ENCODE peak calls at places on chromosomes 16 and 17, in eight cellular contexts. A, R, G, S, V, P, W and T are unnamed samples.

GRCh38 chr16:15592324-15592723 is 50.6 kb downstream of the MARF1 start:
- DNase-seq in A (no peak), R (no peak), G (no peak), S (no peak), V (no peak), P (no peak), W (no peak), T (no peak)

GRCh38 chr17:17851603-17852002 is 14.8 kb upstream of the SREBF1 start:
- DNase-seq in A (no peak), R (no peak), G (no peak), S (no peak), V (no peak), P (no peak), W (no peak), T (no peak)

GRCh38 chr16:78884199-78884598 is 716.3 kb downstream of the MAF start:
- DNase-seq in A (no peak), R (no peak), G (no peak), S (no peak), V (no peak), P (no peak), W (no peak), T (no peak)

GRCh38 chr17:61570118-61570517 is 20.9 kb downstream of the NACA2 start:
- DNase-seq in A (no peak), R (no peak), G (peak), S (no peak), V (no peak), P (no peak), W (no peak), T (no peak)

GRCh38 chr17:56881685-56882295 is 32.1 kb downstream of the TRIM25 start:
- DNase-seq in A (no peak), R (no peak), G (no peak), S (no peak), V (no peak), P (no peak), W (no peak), T (no peak)

GRCh38 chr16:58299757-58300349 is 5.0 kb upstream of the PRSS54 start:
- DNase-seq in A (peak), R (no peak), G (peak), S (peak), V (no peak), P (no peak), W (peak), T (peak)

GRCh38 chr16:75987323-75987722 is 261.0 kb upstream of the CPHXL start:
- DNase-seq in A (no peak), R (no peak), G (no peak), S (no peak), V (no peak), P (no peak), W (no peak), T (no peak)

GRCh38 chr17:55609737-55610201 is 98.5 kb upstream of the SMIM36 start:
- DNase-seq in A (no peak), R (no peak), G (no peak), S (no peak), V (no peak), P (no peak), W (no peak), T (no peak)

GRCh38 chr17:64418506-64419339 is 28.1 kb upstream of the PECAM1 start:
- DNase-seq in A (peak), R (no peak), G (peak), S (peak), V (peak), P (no peak), W (peak), T (no peak)

GRCh38 chr16:86061318-86061695 is 162.3 kb downstream of the IRF8 start:
- DNase-seq in A (no peak), R (no peak), G (no peak), S (no peak), V (no peak), P (no peak), W (no peak), T (no peak)

GRCh38 chr17:41785091-41785875 is 1.2 kb downstream of the JUP start:
- DNase-seq in A (peak), R (no peak), G (no peak), S (peak), V (peak), P (no peak), W (no peak), T (peak)

GRCh38 chr17:52383493-52384100 is 225.1 kb upstream of the CA10 start:
- DNase-seq in A (peak), R (peak), G (peak), S (peak), V (peak), P (no peak), W (peak), T (peak)

GRCh38 chr17:7445011-7445927 is at the start of gene CHRNB1:
- DNase-seq in A (peak), R (no peak), G (peak), S (peak), V (peak), P (no peak), W (peak), T (no peak)

GRCh38 chr16:68364601-68364998 is 53.8 kb downstream of the PRMT7 start:
- DNase-seq in A (peak), R (no peak), G (no peak), S (peak), V (no peak), P (no peak), W (no peak), T (no peak)

GRCh38 chr17:19354123-19354522 is 8.4 kb downstream of the B9D1 start:
- DNase-seq in A (no peak), R (peak), G (peak), S (no peak), V (no peak), P (no peak), W (no peak), T (no peak)

GRCh38 chr16:703406-703805 is 2.2 kb downstream of the FBXL16 start:
- DNase-seq in A (no peak), R (no peak), G (no peak), S (no peak), V (no peak), P (no peak), W (no peak), T (no peak)

GRCh38 chr17:15266325-15266950 is 1.3 kb upstream of the PMP22 start:
- DNase-seq in A (no peak), R (no peak), G (no peak), S (no peak), V (no peak), P (no peak), W (no peak), T (no peak)

GRCh38 chr16:66701061-66701460 is 4.5 kb upstream of the CMTM4 start:
- DNase-seq in A (no peak), R (no peak), G (no peak), S (no peak), V (no peak), P (no peak), W (no peak), T (peak)

GRCh38 chr17:73342057-73342522 is 30.3 kb upstream of the CDC42EP4 start:
- DNase-seq in A (peak), R (no peak), G (no peak), S (no peak), V (peak), P (peak), W (no peak), T (no peak)

DNA sequence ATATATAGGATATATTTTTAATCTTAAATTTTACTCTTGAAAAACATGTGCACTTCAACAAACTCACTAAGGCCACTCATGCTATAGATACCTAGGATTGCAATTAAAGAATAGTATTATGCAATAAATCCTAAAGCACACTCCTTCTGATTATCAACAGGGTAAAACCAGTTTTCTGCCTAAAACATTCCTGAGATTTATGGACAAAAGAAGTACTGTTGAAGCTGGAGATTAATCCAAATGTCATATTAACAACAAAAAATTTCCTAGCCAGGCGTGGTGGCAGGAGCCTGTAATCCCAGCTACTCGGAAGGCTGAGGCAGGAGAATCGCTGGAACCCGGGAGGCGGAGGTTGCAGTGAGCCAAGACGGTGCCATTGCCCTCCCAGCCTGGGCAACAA is 21.4 kb downstream of the CHCT1 start:
- DNase-seq in A (no peak), R (no peak), G (no peak), S (no peak), V (no peak), P (no peak), W (no peak), T (no peak)
- TF ChIP-seq CTCF in A (no peak), R (no peak), G (no peak), S (no peak), V (no peak), P (no peak), W (no peak), T (no peak)

GRCh38 chr17:70138309-70138865 is 30.9 kb upstream of the KCNJ2 start:
- DNase-seq in A (no peak), R (no peak), G (no peak), S (no peak), V (no peak), P (no peak), W (no peak), T (no peak)

GRCh38 chr17:70136131-70136530 is 33.2 kb upstream of the KCNJ2 start:
- DNase-seq in A (no peak), R (no peak), G (no peak), S (no peak), V (no peak), P (no peak), W (no peak), T (no peak)

GRCh38 chr17:70139449-70139993 is 29.8 kb upstream of the KCNJ2 start:
- DNase-seq in A (no peak), R (no peak), G (no peak), S (no peak), V (no peak), P (no peak), W (no peak), T (no peak)

GRCh38 chr17:70134777-70135176 is 34.6 kb upstream of the KCNJ2 start:
- DNase-seq in A (no peak), R (no peak), G (no peak), S (no peak), V (no peak), P (no peak), W (no peak), T (no peak)

DNA sequence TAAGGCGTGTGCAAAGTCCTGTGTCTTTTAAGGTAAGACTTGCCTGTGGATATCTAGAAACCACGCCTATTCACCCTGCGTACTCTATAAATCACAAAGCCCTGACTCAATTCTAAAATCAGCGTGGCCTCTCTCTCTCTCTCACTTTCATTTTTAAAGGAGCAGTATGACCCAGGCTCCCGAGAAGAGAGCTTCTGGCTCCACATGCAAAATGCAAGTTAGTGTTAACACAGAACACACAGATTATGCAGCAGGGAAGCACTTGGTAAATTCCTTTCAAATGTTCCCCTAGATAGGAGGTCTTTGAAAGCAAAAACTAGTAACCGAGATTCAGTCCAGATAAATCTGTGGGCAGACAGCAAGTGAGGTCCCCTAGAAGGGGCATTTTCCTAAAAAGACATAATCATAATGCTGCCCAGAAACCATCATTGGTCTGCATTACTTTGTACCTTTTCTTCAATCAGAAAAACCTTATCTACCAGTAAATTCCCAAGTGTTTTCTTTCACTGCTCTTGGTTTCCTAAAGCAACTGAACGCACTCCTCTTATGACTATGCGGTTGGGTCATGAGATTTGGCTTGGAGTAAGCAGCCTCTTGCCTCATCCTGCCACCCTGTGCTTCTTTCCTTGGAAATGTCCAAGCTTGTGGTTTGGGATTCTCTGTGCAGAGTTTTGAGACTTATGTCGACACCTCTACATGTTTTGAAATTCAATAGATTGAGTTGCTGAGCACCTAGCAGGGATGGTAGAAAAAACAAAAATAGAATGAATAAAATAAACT is 31.7 kb upstream of the KCNJ2 start:
- DNase-seq in A (peak), R (no peak), G (no peak), S (no peak), V (no peak), P (peak), W (no peak), T (no peak)
- TF ChIP-seq REST in A (no peak), R (no peak), G (no peak), S (no peak), V (no peak), P (no peak), W (no peak), T (no peak)

GRCh38 chr17:83084214-83084613 is 4.8 kb downstream of the METRNL start:
- DNase-seq in A (no peak), R (no peak), G (no peak), S (no peak), V (no peak), P (no peak), W (no peak), T (no peak)

GRCh38 chr17:83082435-83082834 is 3.0 kb downstream of the METRNL start:
- DNase-seq in A (no peak), R (no peak), G (no peak), S (no peak), V (no peak), P (no peak), W (no peak), T (no peak)

GRCh38 chr17:83084621-83085056 is 5.2 kb downstream of the METRNL start:
- DNase-seq in A (no peak), R (no peak), G (no peak), S (no peak), V (no peak), P (no peak), W (no peak), T (no peak)

GRCh38 chr17:83082899-83083367 is 3.5 kb downstream of the METRNL start:
- DNase-seq in A (no peak), R (no peak), G (no peak), S (no peak), V (no peak), P (no peak), W (no peak), T (no peak)

GRCh38 chr17:83083368-83084201 is 4.2 kb downstream of the METRNL start:
- DNase-seq in A (peak), R (no peak), G (no peak), S (no peak), V (peak), P (no peak), W (no peak), T (peak)
- TF ChIP-seq POLR2AphosphoS5 in A (no peak), R (no peak), G (peak), S (no peak), V (peak), P (no peak), W (no peak), T (no peak)

GRCh38 chr17:29369831-29370735 is 20.1 kb upstream of the TAOK1 start:
- DNase-seq in A (peak), R (peak), G (peak), S (peak), V (peak), P (peak), W (peak), T (no peak)
- TF ChIP-seq CTCF in A (peak), R (peak), G (peak), S (peak), V (peak), P (peak), W (peak), T (peak)

GRCh38 chr17:21039839-21040575 is 2.8 kb downstream of the USP22 start:
- DNase-seq in A (peak), R (no peak), G (peak), S (peak), V (peak), P (no peak), W (peak), T (no peak)

GRCh38 chr17:21034350-21035235 is 8.2 kb downstream of the USP22 start:
- DNase-seq in A (peak), R (no peak), G (no peak), S (no peak), V (no peak), P (peak), W (no peak), T (peak)

GRCh38 chr17:21037117-21037803 is 5.6 kb downstream of the USP22 start:
- DNase-seq in A (no peak), R (no peak), G (no peak), S (no peak), V (no peak), P (no peak), W (no peak), T (no peak)

GRCh38 chr17:21033350-21033749 is 9.5 kb downstream of the USP22 start:
- DNase-seq in A (no peak), R (no peak), G (no peak), S (no peak), V (no peak), P (no peak), W (no peak), T (no peak)

DNA sequence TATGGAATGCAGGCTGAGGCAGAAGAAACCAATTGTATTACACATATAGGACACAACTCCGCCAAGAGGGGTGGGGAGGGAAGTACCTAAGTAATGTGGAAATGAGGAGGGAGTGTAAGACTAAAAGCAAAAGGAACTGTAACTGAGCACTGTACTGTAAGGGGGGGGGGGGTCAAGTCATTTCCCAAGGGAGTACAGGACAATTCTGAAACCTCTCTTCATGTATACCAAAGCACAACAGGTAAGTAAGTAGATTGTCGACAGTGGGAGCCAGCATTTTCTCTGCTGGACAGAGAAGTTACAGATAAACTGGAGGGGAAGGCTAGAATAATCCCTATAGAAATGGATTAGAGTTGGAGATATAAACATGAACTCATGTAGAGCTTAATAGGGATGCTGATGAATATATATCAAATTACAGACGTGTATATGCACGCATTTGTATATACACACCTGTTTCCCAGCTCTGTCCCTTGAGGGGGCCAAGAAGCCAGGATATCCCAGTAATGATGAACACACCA is 6.4 kb downstream of the USP22 start:
- DNase-seq in A (no peak), R (no peak), G (no peak), S (no peak), V (no peak), P (no peak), W (no peak), T (peak)
- TF ChIP-seq REST in A (no peak), R (no peak), G (no peak), S (no peak), V (no peak), P (no peak), W (no peak), T (no peak)

DNA sequence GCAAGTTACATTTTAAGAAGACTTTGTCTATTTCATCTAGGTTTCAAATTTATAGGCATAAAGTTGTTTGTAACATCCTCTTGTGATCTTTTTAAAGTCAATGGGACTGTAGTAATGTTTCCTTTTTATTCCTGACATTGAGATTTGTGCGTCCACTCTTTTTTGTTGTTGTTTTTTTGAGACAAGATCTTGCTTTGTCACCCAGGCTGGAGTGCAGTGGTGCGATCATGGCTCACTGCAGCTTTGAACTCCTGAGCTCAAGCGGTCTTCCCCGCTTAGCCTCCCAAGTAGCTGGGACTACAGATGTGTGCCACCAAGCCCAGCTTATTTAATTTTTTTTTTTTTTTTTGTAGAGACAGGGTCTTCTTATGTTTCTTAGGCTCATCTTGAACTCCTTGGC is 29.9 kb downstream of the RPTOR start:
- DNase-seq in A (no peak), R (no peak), G (no peak), S (no peak), V (no peak), P (no peak), W (no peak), T (no peak)
- TF ChIP-seq POLR2AphosphoS5 in A (no peak), R (no peak), G (no peak), S (no peak), V (no peak), P (no peak), W (no peak), T (no peak)